ENCODE peak calls at places on chromosomes 12 and 14, in five cellular contexts. T is naive thymus-derived CD4-positive, alpha-beta T cell; L is fibroblast of mammary gland; W is lower leg skin; N is GM23338. O is an unnamed sample.

GRCh38 chr12:72053604-72054003 is 115.0 kb downstream of the TPH2 start:
- DNase-seq in T (no peak), L (no peak), W (no peak), N (no peak), O (no peak)

GRCh38 chr12:18690653-18691052 is 47.2 kb downstream of the PLCZ1 start:
- DNase-seq in T (no peak), L (peak), W (no peak), N (no peak), O (peak)

GRCh38 chr14:82720431-82720830 is 1186.8 kb upstream of the SEL1L start:
- DNase-seq in T (no peak), L (no peak), W (no peak), N (no peak), O (no peak)

GRCh38 chr14:31118892-31119291 is 88.7 kb downstream of the HECTD1 start:
- DNase-seq in T (no peak), L (peak), W (no peak), N (no peak), O (no peak)

GRCh38 chr14:79861111-79861510 is 350.2 kb downstream of the DIO2 start:
- DNase-seq in T (no peak), L (no peak), W (no peak), N (peak), O (no peak)

GRCh38 chr12:50297996-50298395 is 14.7 kb upstream of the LIMA1 start:
- DNase-seq in T (no peak), L (no peak), W (peak), N (no peak), O (no peak)

GRCh38 chr12:92784795-92785562 is 82.2 kb downstream of the PLEKHG7 start:
- DNase-seq in T (no peak), L (peak), W (no peak), N (peak), O (peak)

GRCh38 chr12:62917066-62917465 is 17.9 kb downstream of the PPM1H start:
- DNase-seq in T (no peak), L (no peak), W (no peak), N (no peak), O (no peak)

GRCh38 chr12:67909091-67909531 is 80.1 kb upstream of the IFNG-AS1 start:
- DNase-seq in T (no peak), L (peak), W (no peak), N (no peak), O (peak)

GRCh38 chr12:13170892-13171490 is 25.5 kb upstream of the EMP1 start:
- DNase-seq in T (no peak), L (peak), W (no peak), N (no peak), O (no peak)

GRCh38 chr14:81450100-81450531 is 50.0 kb upstream of the STON2 start:
- DNase-seq in T (no peak), L (peak), W (no peak), N (peak), O (no peak)

GRCh38 chr14:68487805-68488590 is 304.9 kb downstream of the ZFP36L1 start:
- DNase-seq in T (no peak), L (peak), W (no peak), N (no peak), O (no peak)

GRCh38 chr14:24426912-24427536 is 2.4 kb downstream of the CBLN3 start:
- DNase-seq in T (no peak), L (no peak), W (no peak), N (peak), O (no peak)

GRCh38 chr12:110743571-110744093 is 941 bp upstream of the PPP1CC start:
- DNase-seq in T (no peak), L (peak), W (peak), N (peak), O (no peak)

GRCh38 chr12:22974865-22975264 is 349.9 kb downstream of the ETNK1 start:
- DNase-seq in T (no peak), L (peak), W (no peak), N (no peak), O (peak)

GRCh38 chr14:70709726-70710382 is 68.1 kb downstream of the TTC9 start:
- DNase-seq in T (no peak), L (no peak), W (no peak), N (peak), O (no peak)

GRCh38 chr14:94173471-94173884 is 644 bp upstream of the PPP4R4 start:
- DNase-seq in T (no peak), L (no peak), W (no peak), N (peak), O (no peak)

GRCh38 chr12:96571101-96571862 is 81.9 kb downstream of the CFAP54 start:
- DNase-seq in T (no peak), L (peak), W (no peak), N (no peak), O (no peak)

GRCh38 chr12:57178213-57178612 is 30.8 kb upstream of the LRP1-AS start:
- DNase-seq in T (no peak), L (no peak), W (no peak), N (no peak), O (no peak)

GRCh38 chr12:71214511-71215285 is 56.9 kb upstream of the TSPAN8 start:
- DNase-seq in T (no peak), L (no peak), W (no peak), N (peak), O (no peak)

GRCh38 chr12:44287545-44287944 is 451.7 kb downstream of the TMEM117 start:
- DNase-seq in T (no peak), L (peak), W (no peak), N (no peak), O (no peak)

GRCh38 chr12:131965073-131965472 is 15.3 kb downstream of the EP400 start:
- DNase-seq in T (no peak), L (peak), W (no peak), N (no peak), O (no peak)

GRCh38 chr12:11840350-11840749 is 190.9 kb downstream of the ETV6 start:
- DNase-seq in T (no peak), L (no peak), W (peak), N (no peak), O (no peak)

GRCh38 chr14:101815994-101816393 is 54.5 kb downstream of the PPP2R5C start:
- DNase-seq in T (no peak), L (no peak), W (no peak), N (no peak), O (no peak)

GRCh38 chr12:86137936-86138335 is 118.3 kb downstream of the MGAT4C start:
- DNase-seq in T (no peak), L (peak), W (no peak), N (no peak), O (peak)

GRCh38 chr14:70886421-70887206 is 20.6 kb upstream of the PCNX1 start:
- DNase-seq in T (no peak), L (no peak), W (no peak), N (no peak), O (no peak)

DNA sequence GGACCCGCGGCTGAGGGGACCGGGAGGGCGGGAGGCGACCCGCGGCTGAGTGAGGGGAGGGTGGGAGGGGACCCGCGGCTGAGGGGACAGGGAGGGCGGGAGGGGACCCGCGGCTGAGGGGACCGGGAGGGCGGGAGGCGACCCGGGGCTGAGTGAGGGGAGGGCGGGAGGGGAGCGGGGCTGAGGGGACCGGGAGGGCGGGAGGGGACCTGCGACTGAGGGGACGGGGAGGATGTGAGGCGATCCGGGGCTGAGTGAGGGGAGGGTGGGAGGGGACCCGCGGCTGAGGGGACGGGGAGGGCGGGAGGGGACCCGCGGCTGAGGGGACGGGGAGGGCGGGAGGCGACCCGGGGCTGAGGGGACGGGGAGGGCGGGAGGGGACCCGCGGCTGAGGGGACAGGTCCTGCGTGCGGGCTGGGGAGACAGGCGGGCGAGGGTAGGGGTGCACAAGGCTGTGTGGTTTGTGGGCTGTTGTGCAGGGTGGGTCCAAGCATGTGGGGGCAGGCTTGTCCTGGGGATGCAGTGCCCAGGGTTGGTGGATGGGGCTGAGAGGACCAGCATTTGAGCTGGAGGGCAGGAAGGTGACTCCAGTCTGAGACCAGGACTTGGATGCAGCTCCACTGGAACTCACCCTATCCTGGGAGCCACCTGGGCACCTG is 9.2 kb downstream of the PLD4 start:
- DNase-seq in T (no peak), L (no peak), W (peak), N (peak), O (no peak)
- H3K4me3 ChIP-seq in T (no peak), L (no peak), W (no peak), N (peak), O (no peak)

GRCh38 chr12:113422929-113423669 is 919 bp downstream of the SDSL start:
- DNase-seq in T (no peak), L (peak), W (no peak), N (no peak), O (no peak)
- H3K4me3 ChIP-seq in T (no peak), L (peak), W (no peak), N (no peak), O (peak)

GRCh38 chr12:80213246-80213645 is 113.9 kb downstream of the OTOGL start:
- DNase-seq in T (no peak), L (no peak), W (no peak), N (no peak), O (no peak)

GRCh38 chr12:80211671-80212070 is 112.3 kb downstream of the OTOGL start:
- DNase-seq in T (no peak), L (no peak), W (no peak), N (no peak), O (no peak)

GRCh38 chr12:80218925-80219714 is 119.8 kb downstream of the OTOGL start:
- DNase-seq in T (no peak), L (no peak), W (no peak), N (no peak), O (no peak)

GRCh38 chr12:80216890-80217559 is 117.7 kb downstream of the OTOGL start:
- DNase-seq in T (no peak), L (no peak), W (no peak), N (peak), O (no peak)

DNA sequence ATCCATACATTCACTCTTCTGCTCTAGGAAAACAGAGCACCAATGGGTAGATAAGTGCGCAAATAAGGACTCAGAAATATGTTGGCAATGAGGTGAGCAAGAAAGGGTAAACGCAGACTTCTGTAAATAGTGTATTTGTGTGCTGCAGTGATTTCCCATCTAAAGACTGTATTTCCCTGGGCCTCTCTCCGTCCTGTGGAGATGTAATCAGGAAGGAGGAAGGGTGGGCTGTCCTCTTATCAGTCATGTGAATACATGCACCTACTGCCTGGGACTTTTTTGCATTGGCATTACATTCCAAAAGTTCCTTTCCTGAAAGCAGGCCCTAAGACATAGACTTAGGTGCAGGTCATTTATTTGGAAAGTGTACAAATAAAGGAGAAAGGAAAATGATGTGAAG is 114.5 kb downstream of the OTOGL start:
- DNase-seq in T (no peak), L (no peak), W (no peak), N (no peak), O (no peak)
- H3K4me3 ChIP-seq in T (no peak), L (no peak), W (no peak), N (no peak), O (no peak)

GRCh38 chr14:63523735-63524408 is 19.3 kb downstream of the PPP2R5E start:
- DNase-seq in T (no peak), L (no peak), W (no peak), N (no peak), O (no peak)

GRCh38 chr14:63524537-63525155 is 18.5 kb downstream of the PPP2R5E start:
- DNase-seq in T (no peak), L (no peak), W (peak), N (no peak), O (no peak)
- H3K4me3 ChIP-seq in T (no peak), L (no peak), W (no peak), N (no peak), O (no peak)

GRCh38 chr14:54893151-54893760 is 9.4 kb downstream of the GCH1 start:
- DNase-seq in T (no peak), L (peak), W (no peak), N (peak), O (peak)

GRCh38 chr14:54891471-54892245 is 11.0 kb downstream of the GCH1 start:
- DNase-seq in T (no peak), L (no peak), W (no peak), N (no peak), O (no peak)

GRCh38 chr14:54895683-54896082 is 6.9 kb downstream of the GCH1 start:
- DNase-seq in T (no peak), L (no peak), W (no peak), N (no peak), O (no peak)

GRCh38 chr14:54890794-54891193 is 11.8 kb downstream of the GCH1 start:
- DNase-seq in T (no peak), L (no peak), W (no peak), N (no peak), O (no peak)

DNA sequence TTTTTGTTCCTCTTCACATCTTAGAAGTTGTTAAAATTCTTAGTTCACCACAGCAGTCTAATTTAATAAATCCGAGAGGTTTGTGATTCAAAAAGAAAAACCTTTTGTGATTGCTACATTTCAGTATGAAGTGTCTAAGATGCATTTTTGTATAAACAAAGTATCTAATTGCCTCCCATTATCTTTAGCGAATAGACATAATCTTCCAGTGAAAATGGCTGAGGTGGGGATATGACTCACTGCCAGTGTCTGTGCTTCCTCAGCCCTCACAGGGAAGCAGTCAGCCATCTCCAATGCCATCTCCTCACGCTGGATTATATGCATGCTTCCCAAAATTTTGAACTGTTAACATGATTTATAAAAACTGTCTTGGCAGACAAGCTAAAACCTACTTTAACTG is 7.6 kb downstream of the GCH1 start:
- DNase-seq in T (no peak), L (peak), W (no peak), N (no peak), O (no peak)
- H3K4me3 ChIP-seq in T (no peak), L (no peak), W (no peak), N (no peak), O (no peak)

DNA sequence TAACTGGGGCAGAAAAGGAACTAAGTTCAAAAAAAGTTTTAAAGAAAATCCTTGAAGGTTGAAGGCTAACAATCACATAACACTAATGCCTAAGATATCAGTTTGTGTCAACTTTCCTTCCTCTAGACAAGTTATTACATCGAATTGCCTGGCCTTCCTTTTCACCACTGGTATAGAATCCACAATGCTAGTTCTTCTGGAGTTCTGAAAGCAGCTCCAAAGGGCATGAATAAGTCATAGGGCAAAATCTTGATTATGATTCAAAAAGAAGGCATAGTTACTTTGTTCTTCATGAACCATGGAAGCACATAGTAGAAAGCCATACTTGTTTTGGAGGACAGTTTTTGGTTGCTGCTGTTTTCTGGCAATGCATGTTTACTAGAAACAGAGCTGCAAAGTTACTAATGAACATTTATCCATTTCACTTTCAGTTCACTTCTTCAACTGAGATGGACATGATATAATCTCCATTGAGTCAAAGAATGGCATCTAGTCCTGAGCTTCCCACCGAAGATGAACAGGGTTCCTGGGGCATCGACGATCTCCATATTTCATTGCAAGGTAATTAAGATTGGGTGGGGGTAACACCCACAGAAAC is 56.0 kb downstream of the SYNE2 start:
- DNase-seq in T (no peak), L (no peak), W (no peak), N (no peak), O (no peak)
- H3K4me3 ChIP-seq in T (no peak), L (no peak), W (no peak), N (no peak), O (no peak)